ENCODE peak calls at places on chromosomes 2 and 18, in six cellular contexts. One of them, this sample, is unnamed.

GRCh38 chr18:3425030-3425429 is 24.9 kb upstream of the TGIF1 start:
- DNase-seq in brain microvascular endothelial cell: no peak
- DNase-seq in CD8-positive, alpha-beta memory T cell: no peak
- DNase-seq in PC-9: no peak
- DNase-seq in colonic mucosa: no peak
- DNase-seq in MM.1S: no peak
- DNase-seq in this sample: no peak

GRCh38 chr18:32920796-32921787 is 148.3 kb upstream of the KLHL14 start:
- DNase-seq in CD8-positive, alpha-beta memory T cell: no peak
- DNase-seq in brain microvascular endothelial cell: peak
- DNase-seq in MM.1S: no peak
- DNase-seq in PC-9: peak
- DNase-seq in colonic mucosa: no peak
- DNase-seq in this sample: no peak

GRCh38 chr2:74383254-74383653 is 3.1 kb upstream of the DCTN1 start:
- DNase-seq in brain microvascular endothelial cell: peak
- DNase-seq in colonic mucosa: no peak
- DNase-seq in PC-9: no peak
- DNase-seq in MM.1S: no peak
- DNase-seq in CD8-positive, alpha-beta memory T cell: no peak
- DNase-seq in this sample: no peak

GRCh38 chr2:127280693-127281092 is 13.3 kb downstream of the ERCC3 start:
- DNase-seq in brain microvascular endothelial cell: no peak
- DNase-seq in colonic mucosa: no peak
- DNase-seq in PC-9: no peak
- DNase-seq in MM.1S: no peak
- DNase-seq in CD8-positive, alpha-beta memory T cell: no peak
- DNase-seq in this sample: no peak

GRCh38 chr18:5972298-5972697 is 77.0 kb upstream of the TMEM200C start:
- DNase-seq in colonic mucosa: no peak
- DNase-seq in PC-9: no peak
- DNase-seq in CD8-positive, alpha-beta memory T cell: no peak
- DNase-seq in MM.1S: no peak
- DNase-seq in brain microvascular endothelial cell: no peak
- DNase-seq in this sample: peak

GRCh38 chr2:120722603-120723421 is 12.9 kb upstream of the GLI2 start:
- DNase-seq in colonic mucosa: no peak
- DNase-seq in MM.1S: no peak
- DNase-seq in PC-9: no peak
- DNase-seq in CD8-positive, alpha-beta memory T cell: no peak
- DNase-seq in brain microvascular endothelial cell: peak
- DNase-seq in this sample: no peak

GRCh38 chr2:35454966-35455638 is 900.5 kb upstream of the CRIM1 start:
- DNase-seq in MM.1S: no peak
- DNase-seq in brain microvascular endothelial cell: peak
- DNase-seq in PC-9: peak
- DNase-seq in colonic mucosa: no peak
- DNase-seq in CD8-positive, alpha-beta memory T cell: no peak
- DNase-seq in this sample: no peak

GRCh38 chr2:74037379-74037860 is 52.7 kb downstream of the TET3 start:
- DNase-seq in MM.1S: peak
- DNase-seq in colonic mucosa: no peak
- DNase-seq in brain microvascular endothelial cell: peak
- DNase-seq in CD8-positive, alpha-beta memory T cell: no peak
- DNase-seq in PC-9: no peak
- DNase-seq in this sample: no peak

GRCh38 chr18:499351-500229 is 911 bp downstream of the COLEC12 start:
- DNase-seq in CD8-positive, alpha-beta memory T cell: no peak
- DNase-seq in brain microvascular endothelial cell: peak
- DNase-seq in MM.1S: no peak
- DNase-seq in PC-9: no peak
- DNase-seq in colonic mucosa: no peak
- DNase-seq in this sample: peak

GRCh38 chr18:10449396-10449795 is 5.0 kb upstream of the APCDD1 start:
- DNase-seq in CD8-positive, alpha-beta memory T cell: no peak
- DNase-seq in PC-9: no peak
- DNase-seq in MM.1S: no peak
- DNase-seq in brain microvascular endothelial cell: no peak
- DNase-seq in colonic mucosa: no peak
- DNase-seq in this sample: no peak

GRCh38 chr2:15890936-15891905 is 49.1 kb upstream of the MYCN start:
- DNase-seq in MM.1S: no peak
- DNase-seq in CD8-positive, alpha-beta memory T cell: no peak
- DNase-seq in colonic mucosa: no peak
- DNase-seq in PC-9: no peak
- DNase-seq in brain microvascular endothelial cell: no peak
- DNase-seq in this sample: no peak

GRCh38 chr2:153235516-153235915 is 243.0 kb downstream of the RPRM start:
- DNase-seq in brain microvascular endothelial cell: no peak
- DNase-seq in CD8-positive, alpha-beta memory T cell: no peak
- DNase-seq in PC-9: no peak
- DNase-seq in MM.1S: peak
- DNase-seq in colonic mucosa: no peak
- DNase-seq in this sample: no peak

GRCh38 chr18:49768051-49768391 is 45.3 kb downstream of the ACAA2 start:
- DNase-seq in brain microvascular endothelial cell: peak
- DNase-seq in colonic mucosa: peak
- DNase-seq in MM.1S: peak
- DNase-seq in CD8-positive, alpha-beta memory T cell: no peak
- DNase-seq in PC-9: peak
- DNase-seq in this sample: peak

GRCh38 chr2:47903781-47904447 is 2.4 kb downstream of the FBXO11 start:
- DNase-seq in MM.1S: no peak
- DNase-seq in brain microvascular endothelial cell: no peak
- DNase-seq in PC-9: no peak
- DNase-seq in colonic mucosa: no peak
- DNase-seq in CD8-positive, alpha-beta memory T cell: no peak
- DNase-seq in this sample: no peak

GRCh38 chr2:3532941-3533340 is 13.6 kb upstream of the ADI1 start:
- DNase-seq in MM.1S: no peak
- DNase-seq in brain microvascular endothelial cell: no peak
- DNase-seq in PC-9: no peak
- DNase-seq in colonic mucosa: no peak
- DNase-seq in CD8-positive, alpha-beta memory T cell: no peak
- DNase-seq in this sample: no peak

GRCh38 chr18:74784791-74785190 is 187.1 kb downstream of the ZNF407 start:
- DNase-seq in colonic mucosa: no peak
- DNase-seq in PC-9: no peak
- DNase-seq in CD8-positive, alpha-beta memory T cell: no peak
- DNase-seq in brain microvascular endothelial cell: no peak
- DNase-seq in MM.1S: no peak
- DNase-seq in this sample: no peak

GRCh38 chr2:43623052-43623451 is 14.0 kb upstream of the PLEKHH2 start:
- DNase-seq in brain microvascular endothelial cell: no peak
- DNase-seq in CD8-positive, alpha-beta memory T cell: no peak
- DNase-seq in PC-9: no peak
- DNase-seq in colonic mucosa: no peak
- DNase-seq in MM.1S: no peak
- DNase-seq in this sample: peak

GRCh38 chr18:3661121-3661520 is 211.1 kb downstream of the TGIF1 start:
- DNase-seq in MM.1S: no peak
- DNase-seq in CD8-positive, alpha-beta memory T cell: no peak
- DNase-seq in colonic mucosa: no peak
- DNase-seq in brain microvascular endothelial cell: no peak
- DNase-seq in PC-9: no peak
- DNase-seq in this sample: peak

GRCh38 chr2:205386109-205386508 is 296.2 kb upstream of the NRP2 start:
- DNase-seq in PC-9: no peak
- DNase-seq in brain microvascular endothelial cell: no peak
- DNase-seq in CD8-positive, alpha-beta memory T cell: no peak
- DNase-seq in MM.1S: no peak
- DNase-seq in colonic mucosa: no peak
- DNase-seq in this sample: no peak

GRCh38 chr2:16475581-16475980 is 190.1 kb downstream of the CYRIA start:
- DNase-seq in brain microvascular endothelial cell: no peak
- DNase-seq in MM.1S: no peak
- DNase-seq in CD8-positive, alpha-beta memory T cell: no peak
- DNase-seq in PC-9: no peak
- DNase-seq in colonic mucosa: no peak
- DNase-seq in this sample: no peak

GRCh38 chr2:46066591-46066990 is 230.6 kb upstream of the EPAS1 start:
- DNase-seq in MM.1S: no peak
- DNase-seq in PC-9: no peak
- DNase-seq in CD8-positive, alpha-beta memory T cell: no peak
- DNase-seq in colonic mucosa: no peak
- DNase-seq in brain microvascular endothelial cell: peak
- DNase-seq in this sample: no peak

GRCh38 chr2:117553448-117553847 is 261.0 kb upstream of the DDX18 start:
- DNase-seq in CD8-positive, alpha-beta memory T cell: no peak
- DNase-seq in brain microvascular endothelial cell: no peak
- DNase-seq in PC-9: no peak
- DNase-seq in MM.1S: no peak
- DNase-seq in colonic mucosa: no peak
- DNase-seq in this sample: no peak

GRCh38 chr2:219521066-219521880 is 7.0 kb downstream of the ASIC4 start:
- DNase-seq in PC-9: no peak
- DNase-seq in MM.1S: no peak
- DNase-seq in colonic mucosa: no peak
- DNase-seq in brain microvascular endothelial cell: no peak
- DNase-seq in CD8-positive, alpha-beta memory T cell: no peak
- DNase-seq in this sample: peak

GRCh38 chr18:68837665-68838390 is 39.9 kb downstream of the CCDC102B start:
- DNase-seq in colonic mucosa: no peak
- DNase-seq in brain microvascular endothelial cell: peak
- DNase-seq in MM.1S: no peak
- DNase-seq in PC-9: no peak
- DNase-seq in CD8-positive, alpha-beta memory T cell: no peak
- DNase-seq in this sample: no peak

GRCh38 chr2:29139152-29139551 is 23.9 kb downstream of the CLIP4 start:
- DNase-seq in MM.1S: no peak
- DNase-seq in brain microvascular endothelial cell: peak
- DNase-seq in colonic mucosa: no peak
- DNase-seq in PC-9: no peak
- DNase-seq in CD8-positive, alpha-beta memory T cell: no peak
- DNase-seq in this sample: no peak

GRCh38 chr2:21800356-21800755 is 676.6 kb downstream of the TDRD15 start:
- DNase-seq in CD8-positive, alpha-beta memory T cell: no peak
- DNase-seq in PC-9: no peak
- DNase-seq in MM.1S: no peak
- DNase-seq in brain microvascular endothelial cell: no peak
- DNase-seq in colonic mucosa: no peak
- DNase-seq in this sample: no peak

GRCh38 chr2:215105607-215106354 is 32.6 kb downstream of the ABCA12 start:
- DNase-seq in CD8-positive, alpha-beta memory T cell: no peak
- DNase-seq in MM.1S: no peak
- DNase-seq in PC-9: peak
- DNase-seq in colonic mucosa: no peak
- DNase-seq in brain microvascular endothelial cell: no peak
- DNase-seq in this sample: no peak

GRCh38 chr18:64017870-64018269 is 48.0 kb downstream of the SERPINB8 start:
- DNase-seq in colonic mucosa: no peak
- DNase-seq in brain microvascular endothelial cell: no peak
- DNase-seq in CD8-positive, alpha-beta memory T cell: no peak
- DNase-seq in PC-9: no peak
- DNase-seq in MM.1S: peak
- DNase-seq in this sample: no peak

GRCh38 chr2:45728458-45728942 is 77.0 kb downstream of the PRKCE start:
- DNase-seq in brain microvascular endothelial cell: no peak
- DNase-seq in MM.1S: no peak
- DNase-seq in PC-9: no peak
- DNase-seq in CD8-positive, alpha-beta memory T cell: no peak
- DNase-seq in colonic mucosa: no peak
- DNase-seq in this sample: no peak

GRCh38 chr2:225055714-225056113 is 13.4 kb upstream of the DOCK10 start:
- DNase-seq in brain microvascular endothelial cell: no peak
- DNase-seq in PC-9: no peak
- DNase-seq in colonic mucosa: no peak
- DNase-seq in CD8-positive, alpha-beta memory T cell: no peak
- DNase-seq in MM.1S: no peak
- DNase-seq in this sample: no peak
- H3K4me3 ChIP-seq in brain microvascular endothelial cell: no peak
- H3K4me3 ChIP-seq in PC-9: no peak
- H3K4me3 ChIP-seq in colonic mucosa: no peak
- H3K4me3 ChIP-seq in CD8-positive, alpha-beta memory T cell: no peak
- H3K4me3 ChIP-seq in MM.1S: no peak
- H3K4me3 ChIP-seq in this sample: no peak

DNA sequence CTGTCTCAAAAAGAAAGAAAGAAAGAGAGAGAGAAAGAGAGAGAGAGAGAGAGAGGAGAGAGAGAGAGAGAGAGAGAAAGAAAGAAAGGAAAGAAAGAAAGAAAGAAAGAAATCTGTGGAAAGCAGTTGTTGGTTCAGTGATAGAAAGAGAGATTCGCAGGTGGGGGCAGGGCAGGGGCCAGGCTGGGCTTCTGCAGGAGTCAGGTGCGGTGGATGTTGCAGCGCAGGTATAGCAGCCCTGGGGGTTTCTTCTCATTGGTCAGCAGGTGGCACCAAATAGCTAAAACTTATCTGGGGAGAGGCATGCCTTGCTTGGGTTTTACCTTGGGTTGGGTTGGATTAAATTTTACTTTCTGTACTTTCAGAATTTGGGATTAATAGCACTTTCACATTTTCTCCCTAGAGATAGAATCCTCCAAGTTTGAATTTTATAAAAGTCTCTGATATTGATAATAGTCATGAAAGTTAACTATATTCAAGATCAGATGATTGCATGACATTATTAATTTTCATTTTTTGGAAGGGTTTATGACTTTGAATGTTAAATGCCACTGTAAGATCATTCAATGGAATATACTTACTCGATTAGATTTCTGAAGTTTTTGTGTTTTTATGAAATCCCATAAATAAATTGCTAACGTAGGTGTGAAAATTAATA is 66.6 kb downstream of the SPTBN1 start:
- DNase-seq in PC-9: peak
- DNase-seq in MM.1S: peak
- DNase-seq in brain microvascular endothelial cell: peak
- DNase-seq in CD8-positive, alpha-beta memory T cell: peak
- DNase-seq in colonic mucosa: peak
- DNase-seq in this sample: no peak
- H3K27ac ChIP-seq in PC-9: no peak
- H3K27ac ChIP-seq in MM.1S: no peak
- H3K27ac ChIP-seq in brain microvascular endothelial cell: no peak
- H3K27ac ChIP-seq in CD8-positive, alpha-beta memory T cell: no peak
- H3K27ac ChIP-seq in colonic mucosa: no peak
- H3K27ac ChIP-seq in this sample: no peak

GRCh38 chr2:85758361-85759256 is 4.8 kb downstream of the ATOH8 start:
- DNase-seq in colonic mucosa: no peak
- DNase-seq in PC-9: no peak
- DNase-seq in CD8-positive, alpha-beta memory T cell: no peak
- DNase-seq in brain microvascular endothelial cell: no peak
- DNase-seq in MM.1S: no peak
- DNase-seq in this sample: peak
- H3K4me3 ChIP-seq in colonic mucosa: no peak
- H3K4me3 ChIP-seq in PC-9: no peak
- H3K4me3 ChIP-seq in CD8-positive, alpha-beta memory T cell: no peak
- H3K4me3 ChIP-seq in brain microvascular endothelial cell: no peak
- H3K4me3 ChIP-seq in MM.1S: no peak
- H3K4me3 ChIP-seq in this sample: peak

DNA sequence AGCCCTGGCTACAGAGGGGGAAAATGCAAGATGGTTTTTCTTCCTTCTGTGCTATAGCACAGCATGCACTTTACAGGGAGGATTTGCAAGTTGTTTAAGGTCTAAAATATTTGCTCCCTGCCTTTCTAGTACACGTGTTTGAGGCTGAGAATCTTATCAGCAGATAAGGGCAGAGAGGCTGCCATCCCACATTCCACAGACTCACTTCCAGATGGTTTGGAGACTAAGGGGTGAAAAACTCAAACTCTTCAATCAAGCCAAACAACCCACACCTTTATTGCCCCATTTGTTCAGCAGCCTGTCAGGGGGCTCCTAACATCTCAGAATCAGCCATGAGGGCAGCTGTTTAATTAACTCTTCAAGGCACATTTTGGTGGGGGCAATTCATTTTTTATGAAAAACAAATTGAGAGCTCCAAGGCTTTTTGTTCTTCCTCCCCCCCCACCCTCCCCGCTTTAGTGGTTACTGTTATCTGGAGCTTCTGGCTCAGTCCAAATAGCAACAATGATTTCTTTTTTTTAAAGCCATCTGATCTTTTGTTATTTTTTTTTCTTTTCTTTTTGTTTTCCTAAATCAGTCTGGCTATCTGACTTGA is 242.6 kb upstream of the NT5C1B start:
- DNase-seq in PC-9: peak
- DNase-seq in MM.1S: no peak
- DNase-seq in CD8-positive, alpha-beta memory T cell: no peak
- DNase-seq in brain microvascular endothelial cell: peak
- DNase-seq in colonic mucosa: no peak
- DNase-seq in this sample: no peak
- H3K27ac ChIP-seq in PC-9: no peak
- H3K27ac ChIP-seq in MM.1S: no peak
- H3K27ac ChIP-seq in CD8-positive, alpha-beta memory T cell: no peak
- H3K27ac ChIP-seq in brain microvascular endothelial cell: peak
- H3K27ac ChIP-seq in colonic mucosa: no peak
- H3K27ac ChIP-seq in this sample: no peak